ENCODE peak calls at places on chromosome 21, in ten cellular contexts. One of them, this sample, is unnamed. For H3K27me3, the result is how much of the 10 kb centered on the place peaks cover.

GRCh38 chr21:46404306-46404705 is 54.4 kb upstream of the DIP2A start:
- DNase-seq in CD8-positive, alpha-beta T cell: no peak
- DNase-seq in upper lobe of right lung: no peak
- DNase-seq in heart left ventricle: no peak
- DNase-seq in mammary epithelial cell: no peak
- DNase-seq in hepatocyte: no peak
- DNase-seq in right lobe of liver: no peak
- DNase-seq in PC-3: no peak
- DNase-seq in tibial nerve: no peak
- DNase-seq in IMR-90: no peak
- DNase-seq in this sample: no peak

GRCh38 chr21:38955495-38955894 is 149.8 kb downstream of the ETS2 start:
- DNase-seq in CD8-positive, alpha-beta T cell: no peak
- DNase-seq in IMR-90: peak
- DNase-seq in mammary epithelial cell: peak
- DNase-seq in heart left ventricle: peak
- DNase-seq in right lobe of liver: no peak
- DNase-seq in upper lobe of right lung: no peak
- DNase-seq in hepatocyte: peak
- DNase-seq in PC-3: peak
- DNase-seq in tibial nerve: no peak
- DNase-seq in this sample: peak

GRCh38 chr21:39182484-39183271 is 573 bp downstream of the PSMG1 start:
- DNase-seq in PC-3: peak
- DNase-seq in right lobe of liver: no peak
- DNase-seq in heart left ventricle: no peak
- DNase-seq in hepatocyte: no peak
- DNase-seq in IMR-90: no peak
- DNase-seq in CD8-positive, alpha-beta T cell: peak
- DNase-seq in mammary epithelial cell: no peak
- DNase-seq in tibial nerve: no peak
- DNase-seq in upper lobe of right lung: no peak
- DNase-seq in this sample: peak

GRCh38 chr21:14900058-14900457 is 164.7 kb downstream of the NRIP1 start:
- DNase-seq in hepatocyte: no peak
- DNase-seq in mammary epithelial cell: peak
- DNase-seq in heart left ventricle: no peak
- DNase-seq in PC-3: peak
- DNase-seq in IMR-90: peak
- DNase-seq in upper lobe of right lung: no peak
- DNase-seq in tibial nerve: no peak
- DNase-seq in right lobe of liver: no peak
- DNase-seq in CD8-positive, alpha-beta T cell: no peak
- DNase-seq in this sample: peak

GRCh38 chr21:17441370-17441769 is 71.5 kb upstream of the CXADR start:
- DNase-seq in heart left ventricle: no peak
- DNase-seq in upper lobe of right lung: no peak
- DNase-seq in PC-3: peak
- DNase-seq in tibial nerve: no peak
- DNase-seq in right lobe of liver: peak
- DNase-seq in hepatocyte: peak
- DNase-seq in IMR-90: peak
- DNase-seq in CD8-positive, alpha-beta T cell: no peak
- DNase-seq in mammary epithelial cell: peak
- DNase-seq in this sample: no peak

GRCh38 chr21:40845621-40846020 is 1.3 kb downstream of the DSCAM start:
- DNase-seq in CD8-positive, alpha-beta T cell: no peak
- DNase-seq in mammary epithelial cell: peak
- DNase-seq in upper lobe of right lung: no peak
- DNase-seq in PC-3: peak
- DNase-seq in hepatocyte: no peak
- DNase-seq in right lobe of liver: no peak
- DNase-seq in heart left ventricle: no peak
- DNase-seq in IMR-90: peak
- DNase-seq in tibial nerve: no peak
- DNase-seq in this sample: no peak

GRCh38 chr21:33901421-33902288 is 13.9 kb downstream of the ATP5PO start:
- DNase-seq in heart left ventricle: peak
- DNase-seq in right lobe of liver: peak
- DNase-seq in upper lobe of right lung: no peak
- DNase-seq in tibial nerve: no peak
- DNase-seq in hepatocyte: peak
- DNase-seq in mammary epithelial cell: peak
- DNase-seq in PC-3: peak
- DNase-seq in CD8-positive, alpha-beta T cell: no peak
- DNase-seq in IMR-90: peak
- DNase-seq in this sample: peak

GRCh38 chr21:46077674-46078101 is 20.2 kb upstream of the COL6A2 start:
- DNase-seq in tibial nerve: no peak
- DNase-seq in mammary epithelial cell: no peak
- DNase-seq in heart left ventricle: no peak
- DNase-seq in right lobe of liver: no peak
- DNase-seq in IMR-90: no peak
- DNase-seq in hepatocyte: no peak
- DNase-seq in upper lobe of right lung: peak
- DNase-seq in CD8-positive, alpha-beta T cell: no peak
- DNase-seq in PC-3: no peak
- DNase-seq in this sample: no peak

GRCh38 chr21:46098303-46099141 is 610 bp downstream of the COL6A2 start:
- DNase-seq in tibial nerve: no peak
- DNase-seq in PC-3: no peak
- DNase-seq in hepatocyte: peak
- DNase-seq in IMR-90: no peak
- DNase-seq in mammary epithelial cell: no peak
- DNase-seq in heart left ventricle: peak
- DNase-seq in upper lobe of right lung: peak
- DNase-seq in CD8-positive, alpha-beta T cell: peak
- DNase-seq in right lobe of liver: peak
- DNase-seq in this sample: no peak

GRCh38 chr21:16978309-16978895 is 534.4 kb upstream of the CXADR start:
- DNase-seq in IMR-90: no peak
- DNase-seq in tibial nerve: no peak
- DNase-seq in upper lobe of right lung: no peak
- DNase-seq in CD8-positive, alpha-beta T cell: no peak
- DNase-seq in PC-3: no peak
- DNase-seq in right lobe of liver: no peak
- DNase-seq in mammary epithelial cell: no peak
- DNase-seq in hepatocyte: no peak
- DNase-seq in heart left ventricle: no peak
- DNase-seq in this sample: no peak

GRCh38 chr21:26982767-26983166 is 15.9 kb upstream of the ADAMTS5 start:
- DNase-seq in right lobe of liver: no peak
- DNase-seq in hepatocyte: no peak
- DNase-seq in mammary epithelial cell: peak
- DNase-seq in tibial nerve: no peak
- DNase-seq in CD8-positive, alpha-beta T cell: no peak
- DNase-seq in PC-3: peak
- DNase-seq in IMR-90: peak
- DNase-seq in heart left ventricle: no peak
- DNase-seq in upper lobe of right lung: no peak
- DNase-seq in this sample: no peak

GRCh38 chr21:31298618-31299269 is 45.3 kb downstream of the TIAM1 start:
- DNase-seq in PC-3: no peak
- DNase-seq in right lobe of liver: no peak
- DNase-seq in upper lobe of right lung: no peak
- DNase-seq in heart left ventricle: no peak
- DNase-seq in CD8-positive, alpha-beta T cell: no peak
- DNase-seq in IMR-90: no peak
- DNase-seq in tibial nerve: no peak
- DNase-seq in mammary epithelial cell: no peak
- DNase-seq in hepatocyte: no peak
- DNase-seq in this sample: no peak

GRCh38 chr21:28375708-28376385 is 616.8 kb downstream of the LTN1 start:
- DNase-seq in CD8-positive, alpha-beta T cell: no peak
- DNase-seq in mammary epithelial cell: no peak
- DNase-seq in upper lobe of right lung: no peak
- DNase-seq in PC-3: no peak
- DNase-seq in IMR-90: peak
- DNase-seq in tibial nerve: no peak
- DNase-seq in heart left ventricle: no peak
- DNase-seq in right lobe of liver: peak
- DNase-seq in hepatocyte: no peak
- DNase-seq in this sample: peak

GRCh38 chr21:31873275-31873695 is 465 bp downstream of the HUNK start:
- DNase-seq in tibial nerve: no peak
- DNase-seq in upper lobe of right lung: peak
- DNase-seq in right lobe of liver: peak
- DNase-seq in heart left ventricle: no peak
- DNase-seq in IMR-90: no peak
- DNase-seq in mammary epithelial cell: no peak
- DNase-seq in PC-3: no peak
- DNase-seq in CD8-positive, alpha-beta T cell: no peak
- DNase-seq in hepatocyte: peak
- DNase-seq in this sample: no peak

GRCh38 chr21:33541105-33541711 is 709 bp downstream of the GART start:
- DNase-seq in CD8-positive, alpha-beta T cell: no peak
- DNase-seq in PC-3: peak
- DNase-seq in heart left ventricle: no peak
- DNase-seq in tibial nerve: no peak
- DNase-seq in upper lobe of right lung: no peak
- DNase-seq in mammary epithelial cell: no peak
- DNase-seq in hepatocyte: no peak
- DNase-seq in right lobe of liver: no peak
- DNase-seq in IMR-90: peak
- DNase-seq in this sample: no peak

GRCh38 chr21:27362249-27362648 is 395.4 kb upstream of the ADAMTS5 start:
- DNase-seq in tibial nerve: no peak
- DNase-seq in PC-3: peak
- DNase-seq in right lobe of liver: no peak
- DNase-seq in IMR-90: no peak
- DNase-seq in mammary epithelial cell: peak
- DNase-seq in heart left ventricle: no peak
- DNase-seq in CD8-positive, alpha-beta T cell: no peak
- DNase-seq in upper lobe of right lung: no peak
- DNase-seq in hepatocyte: no peak
- DNase-seq in this sample: no peak

GRCh38 chr21:29299046-29299905 is 554 bp downstream of the BACH1 start:
- DNase-seq in mammary epithelial cell: peak
- DNase-seq in hepatocyte: peak
- DNase-seq in heart left ventricle: peak
- DNase-seq in right lobe of liver: peak
- DNase-seq in PC-3: peak
- DNase-seq in CD8-positive, alpha-beta T cell: peak
- DNase-seq in tibial nerve: peak
- DNase-seq in IMR-90: peak
- DNase-seq in upper lobe of right lung: peak
- DNase-seq in this sample: peak

GRCh38 chr21:27759091-27759659 is 792.3 kb upstream of the ADAMTS5 start:
- DNase-seq in right lobe of liver: peak
- DNase-seq in IMR-90: no peak
- DNase-seq in CD8-positive, alpha-beta T cell: no peak
- DNase-seq in hepatocyte: peak
- DNase-seq in mammary epithelial cell: no peak
- DNase-seq in upper lobe of right lung: peak
- DNase-seq in heart left ventricle: no peak
- DNase-seq in PC-3: peak
- DNase-seq in tibial nerve: no peak
- DNase-seq in this sample: no peak

GRCh38 chr21:36705679-36706481 is 7.0 kb downstream of the SIM2 start:
- DNase-seq in heart left ventricle: no peak
- DNase-seq in IMR-90: no peak
- DNase-seq in tibial nerve: no peak
- DNase-seq in mammary epithelial cell: no peak
- DNase-seq in upper lobe of right lung: no peak
- DNase-seq in right lobe of liver: no peak
- DNase-seq in CD8-positive, alpha-beta T cell: no peak
- DNase-seq in PC-3: no peak
- DNase-seq in hepatocyte: no peak
- DNase-seq in this sample: no peak
- TF ChIP-seq CTCF in heart left ventricle: no peak
- TF ChIP-seq CTCF in IMR-90: peak
- TF ChIP-seq CTCF in tibial nerve: no peak
- TF ChIP-seq CTCF in mammary epithelial cell: peak
- TF ChIP-seq CTCF in upper lobe of right lung: no peak
- TF ChIP-seq CTCF in right lobe of liver: no peak
- TF ChIP-seq CTCF in CD8-positive, alpha-beta T cell: no peak
- TF ChIP-seq CTCF in PC-3: no peak
- TF ChIP-seq CTCF in hepatocyte: peak
- TF ChIP-seq CTCF in this sample: peak

DNA sequence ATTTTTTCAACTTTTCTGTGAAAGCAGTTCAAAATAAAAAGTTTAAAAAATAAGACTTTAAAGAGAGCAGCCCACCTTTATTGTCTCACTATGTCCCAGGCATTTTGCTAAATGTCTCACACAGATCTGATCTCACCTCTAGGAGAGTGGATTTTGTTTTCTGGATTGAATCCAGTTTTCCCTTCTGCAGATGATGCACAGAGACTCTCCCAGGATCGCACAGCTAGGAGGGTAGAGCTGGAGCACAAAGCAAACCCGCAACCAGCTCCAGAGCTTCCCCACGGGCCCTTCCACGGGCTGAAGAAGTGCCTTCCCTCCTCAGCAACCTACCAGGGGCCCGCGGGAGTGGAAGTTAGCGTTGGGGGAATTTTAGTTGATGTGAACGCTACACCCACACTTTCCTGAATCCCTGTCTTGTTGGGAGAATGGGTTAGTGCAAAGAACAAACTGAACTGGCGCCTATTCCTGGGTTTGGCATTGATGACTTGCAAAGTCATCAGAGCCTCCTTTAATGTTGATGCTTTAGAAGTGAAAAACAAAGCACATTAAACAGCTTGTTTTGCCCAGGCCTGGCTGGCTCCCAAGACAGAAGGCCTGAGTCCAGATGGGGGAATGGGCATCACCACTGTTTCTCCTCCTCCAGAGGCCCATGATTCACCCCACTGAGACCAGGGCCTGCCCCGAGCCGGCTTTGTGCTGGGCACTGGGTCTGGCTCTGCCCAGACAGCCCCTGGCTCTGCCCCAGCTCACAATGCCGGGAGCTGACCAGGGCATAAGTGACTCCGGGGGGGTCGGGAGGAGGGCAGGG is 6.0 kb downstream of the C2CD2 start:
- DNase-seq in IMR-90: peak
- DNase-seq in heart left ventricle: no peak
- DNase-seq in PC-3: no peak
- DNase-seq in hepatocyte: no peak
- DNase-seq in CD8-positive, alpha-beta T cell: no peak
- DNase-seq in right lobe of liver: no peak
- DNase-seq in upper lobe of right lung: no peak
- DNase-seq in tibial nerve: no peak
- DNase-seq in mammary epithelial cell: no peak
- DNase-seq in this sample: no peak
- H3K27ac ChIP-seq in IMR-90: no peak
- H3K27ac ChIP-seq in heart left ventricle: no peak
- H3K27ac ChIP-seq in PC-3: no peak
- H3K27ac ChIP-seq in hepatocyte: no peak
- H3K27ac ChIP-seq in CD8-positive, alpha-beta T cell: no peak
- H3K27ac ChIP-seq in right lobe of liver: no peak
- H3K27ac ChIP-seq in upper lobe of right lung: peak
- H3K27ac ChIP-seq in tibial nerve: peak
- H3K27ac ChIP-seq in mammary epithelial cell: no peak
- H3K27ac ChIP-seq in this sample: no peak

GRCh38 chr21:44550807-44551206 is 498 bp downstream of the KRTAP10-2 start:
- DNase-seq in upper lobe of right lung: peak
- DNase-seq in PC-3: peak
- DNase-seq in hepatocyte: no peak
- DNase-seq in IMR-90: no peak
- DNase-seq in mammary epithelial cell: peak
- DNase-seq in tibial nerve: no peak
- DNase-seq in CD8-positive, alpha-beta T cell: no peak
- DNase-seq in right lobe of liver: no peak
- DNase-seq in heart left ventricle: no peak
- DNase-seq in this sample: no peak
- H3K27me3 ChIP-seq in upper lobe of right lung: under half
- H3K27me3 ChIP-seq in PC-3: under half
- H3K27me3 ChIP-seq in hepatocyte: under half
- H3K27me3 ChIP-seq in IMR-90: under half
- H3K27me3 ChIP-seq in mammary epithelial cell: under half
- H3K27me3 ChIP-seq in tibial nerve: under half
- H3K27me3 ChIP-seq in CD8-positive, alpha-beta T cell: under half
- H3K27me3 ChIP-seq in right lobe of liver: under half
- H3K27me3 ChIP-seq in heart left ventricle: under half
- H3K27me3 ChIP-seq in this sample: under half

GRCh38 chr21:43282358-43283120 is 113.7 kb downstream of the CRYAA start:
- DNase-seq in mammary epithelial cell: no peak
- DNase-seq in tibial nerve: no peak
- DNase-seq in hepatocyte: no peak
- DNase-seq in upper lobe of right lung: peak
- DNase-seq in CD8-positive, alpha-beta T cell: no peak
- DNase-seq in PC-3: no peak
- DNase-seq in IMR-90: no peak
- DNase-seq in right lobe of liver: no peak
- DNase-seq in heart left ventricle: no peak
- DNase-seq in this sample: no peak
- TF ChIP-seq CTCF in mammary epithelial cell: no peak
- TF ChIP-seq CTCF in tibial nerve: no peak
- TF ChIP-seq CTCF in hepatocyte: no peak
- TF ChIP-seq CTCF in upper lobe of right lung: no peak
- TF ChIP-seq CTCF in CD8-positive, alpha-beta T cell: no peak
- TF ChIP-seq CTCF in PC-3: no peak
- TF ChIP-seq CTCF in IMR-90: no peak
- TF ChIP-seq CTCF in right lobe of liver: no peak
- TF ChIP-seq CTCF in heart left ventricle: no peak
- TF ChIP-seq CTCF in this sample: no peak